ENCODE peak calls at places on chromosomes 1 and 21, in seven cellular contexts. R, W, D, Z, H, C and P are unnamed samples.

GRCh38 chr21:34974162-34974981 is 74.7 kb downstream of the RUNX1 start:
- DNase-seq in H (peak), W (no peak), R (no peak), Z (no peak), D (peak), C (no peak), P (no peak)

GRCh38 chr21:44761011-44761729 is 40.5 kb downstream of the UBE2G2 start:
- DNase-seq in D (no peak), H (no peak), Z (no peak), W (no peak), C (no peak), R (no peak), P (no peak)

GRCh38 chr1:2786329-2787162 is 14.9 kb downstream of the TTC34 start:
- DNase-seq in H (peak), Z (peak), D (no peak), W (peak), C (no peak), R (peak), P (no peak)

GRCh38 chr1:77899647-77900320 is 11.4 kb downstream of the NEXN start:
- DNase-seq in C (peak), W (no peak), Z (no peak), H (no peak), R (no peak), D (peak), P (no peak)

GRCh38 chr1:33390550-33390949 is 40.3 kb downstream of the PHC2 start:
- DNase-seq in R (no peak), Z (no peak), C (peak), D (peak), H (no peak), W (no peak), P (no peak)

GRCh38 chr1:30776097-30777059 is 18.8 kb upstream of the LAPTM5 start:
- DNase-seq in W (no peak), Z (no peak), D (no peak), R (no peak), C (no peak), H (no peak), P (no peak)

GRCh38 chr1:14912831-14913230 is 240.7 kb upstream of the TMEM51 start:
- DNase-seq in C (no peak), H (no peak), Z (no peak), W (no peak), R (no peak), D (no peak), P (no peak)

GRCh38 chr1:217417363-217417762 is 213.5 kb downstream of the GPATCH2 start:
- DNase-seq in W (no peak), D (no peak), C (no peak), Z (no peak), H (no peak), R (no peak), P (no peak)

GRCh38 chr1:7531562-7532340 is 239.3 kb upstream of the VAMP3 start:
- DNase-seq in D (no peak), Z (no peak), R (no peak), H (no peak), C (no peak), W (no peak), P (no peak)